ENCODE peak calls at places on chromosomes 3 and 15, in ten cellular contexts. Y is Panc1, K is WERI-Rb-1, C is fibroblast of lung, N is aorta, U is tibial artery, W is NT2/D1, I is right atrium auricular region, Q is ovary, O is left ventricle myocardium inferior. T is an unnamed sample.

GRCh38 chr15:27648359-27648758 is 450.8 kb downstream of the OCA2 start:
- DNase-seq in W (no peak), I (no peak), Q (no peak), U (no peak), Y (no peak), K (no peak), O (no peak), C (no peak), N (no peak), T (no peak)

GRCh38 chr15:51759557-51760070 is 8.2 kb downstream of the TMOD2 start:
- DNase-seq in Y (no peak), K (peak; percentile 16), O (peak; percentile 50), I (no peak), N (no peak), W (no peak), Q (no peak), C (peak; percentile 97), U (no peak), T (no peak)

GRCh38 chr15:65132841-65133549 is 613 bp downstream of the PDCD7 start:
- DNase-seq in N (peak; percentile 79), U (no peak), C (peak; percentile 36), O (peak; percentile 21), K (peak; percentile 20), Q (peak; percentile 46), W (peak; percentile 27), Y (no peak), I (no peak), T (peak; percentile 9)

GRCh38 chr15:36931434-36931833 is 168.9 kb downstream of the MEIS2 start:
- DNase-seq in K (no peak), U (no peak), C (no peak), O (no peak), I (no peak), N (no peak), W (no peak), Q (no peak), Y (no peak), T (no peak)

GRCh38 chr3:171309906-171310359 is 150.3 kb downstream of the TNIK start:
- DNase-seq in U (no peak), Q (no peak), N (no peak), O (no peak), W (no peak), K (no peak), Y (no peak), C (peak; percentile 61), I (no peak), T (no peak)

GRCh38 chr15:22954326-22954725 is 25.8 kb downstream of the CYFIP1 start:
- DNase-seq in W (no peak), Y (no peak), C (no peak), I (no peak), N (no peak), U (no peak), O (no peak), K (no peak), Q (no peak), T (no peak)

GRCh38 chr3:151581046-151581445 is 120.2 kb upstream of the IGSF10 start:
- DNase-seq in K (no peak), Y (no peak), Q (no peak), C (peak; percentile 25), U (no peak), N (no peak), W (no peak), I (no peak), O (no peak), T (no peak)

GRCh38 chr3:98733055-98733777 is 29.9 kb upstream of the ST3GAL6 start:
- DNase-seq in C (peak; percentile 30), O (peak; percentile 39), K (peak; percentile 30), N (peak; percentile 82), I (no peak), U (peak; percentile 64), Q (peak; percentile 27), W (no peak), Y (no peak), T (no peak)

GRCh38 chr3:196096382-196096953 is 14.6 kb upstream of the TFRC start:
- DNase-seq in Q (no peak), C (no peak), I (no peak), K (no peak), N (peak; percentile 77), O (peak; percentile 54), U (peak; percentile 84), W (no peak), Y (no peak), T (no peak)

GRCh38 chr15:64000183-64000710 is 46.0 kb downstream of the DAPK2 start:
- DNase-seq in K (no peak), N (no peak), O (no peak), Q (no peak), U (no peak), I (no peak), C (peak; percentile 51), Y (no peak), W (no peak), T (no peak)

GRCh38 chr3:105800320-105800719 is 68.5 kb downstream of the CBLB start:
- DNase-seq in W (no peak), C (no peak), O (no peak), K (no peak), N (no peak), Y (no peak), Q (no peak), I (no peak), U (no peak), T (no peak)

GRCh38 chr3:169286214-169286613 is 377.3 kb downstream of the MECOM start:
- DNase-seq in N (no peak), Y (no peak), C (no peak), I (no peak), U (no peak), W (no peak), O (no peak), Q (no peak), K (no peak), T (no peak)

DNA sequence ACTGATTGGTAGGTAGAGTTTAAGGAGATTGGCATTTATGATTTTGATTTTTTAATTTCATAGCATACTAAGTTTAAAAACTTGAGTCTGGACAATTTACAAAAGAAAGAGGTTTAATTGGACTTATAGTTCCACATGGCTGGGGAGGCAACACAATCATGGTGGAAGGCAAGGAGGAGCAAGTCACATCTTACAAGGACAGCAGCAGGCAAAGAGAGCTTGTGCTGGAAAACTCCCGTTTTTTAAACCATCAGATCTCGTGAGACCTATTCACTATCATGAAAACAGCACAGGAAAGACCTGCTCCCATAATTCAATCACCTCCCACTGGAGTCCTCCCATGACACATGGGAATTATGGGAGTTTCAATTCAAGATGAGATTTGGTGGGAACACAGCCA is 630.9 kb upstream of the NR2F2 start:
- DNase-seq in Y (no peak), U (no peak), C (no peak), N (no peak), W (no peak), I (no peak), Q (no peak), K (no peak), O (no peak), T (no peak)
- H3K9me3 ChIP-seq in Y (peaks cover 10% of the 10 kb centered on the region), U (peaks cover 26% of the 10 kb centered on the region), C (no peaks in the 10 kb centered on the region), N (peaks cover 2% of the 10 kb centered on the region), W (peaks cover 24% of the 10 kb centered on the region), I (peaks cover 30% of the 10 kb centered on the region), Q (no peaks in the 10 kb centered on the region), K (peaks cover 14% of the 10 kb centered on the region), O (peaks cover 64% of the 10 kb centered on the region), T (peaks cover 3% of the 10 kb centered on the region)

GRCh38 chr3:25493786-25494185 is 65.7 kb downstream of the RARB start:
- DNase-seq in I (no peak), O (no peak), U (no peak), Q (no peak), W (no peak), Y (no peak), N (no peak), K (no peak), C (no peak), T (no peak)
- H3K9me3 ChIP-seq in I (peaks cover 41% of the 10 kb centered on the region), O (peaks cover 33% of the 10 kb centered on the region), U (peaks cover 12% of the 10 kb centered on the region), Q (no peaks in the 10 kb centered on the region), W (peaks cover 57% of the 10 kb centered on the region), Y (no peaks in the 10 kb centered on the region), N (peaks cover 2% of the 10 kb centered on the region), K (no peaks in the 10 kb centered on the region), C (no peaks in the 10 kb centered on the region), T (peaks cover 3% of the 10 kb centered on the region)

GRCh38 chr15:46855388-46855787 is 861.9 kb upstream of the SEMA6D start:
- DNase-seq in U (no peak), O (no peak), K (no peak), I (no peak), Y (no peak), W (no peak), N (no peak), C (no peak), Q (no peak), T (no peak)

GRCh38 chr15:46848704-46849103 is 868.6 kb upstream of the SEMA6D start:
- DNase-seq in C (peak; percentile 59), Q (no peak), N (no peak), U (no peak), K (no peak), I (no peak), W (no peak), Y (no peak), O (no peak), T (no peak)

GRCh38 chr15:46857103-46857502 is 860.2 kb upstream of the SEMA6D start:
- DNase-seq in Y (no peak), W (no peak), O (no peak), N (no peak), U (no peak), C (no peak), Q (no peak), I (no peak), K (no peak), T (no peak)

GRCh38 chr15:46853600-46853999 is 863.7 kb upstream of the SEMA6D start:
- DNase-seq in N (no peak), O (no peak), K (no peak), C (no peak), I (no peak), U (no peak), Y (no peak), Q (no peak), W (no peak), T (no peak)

DNA sequence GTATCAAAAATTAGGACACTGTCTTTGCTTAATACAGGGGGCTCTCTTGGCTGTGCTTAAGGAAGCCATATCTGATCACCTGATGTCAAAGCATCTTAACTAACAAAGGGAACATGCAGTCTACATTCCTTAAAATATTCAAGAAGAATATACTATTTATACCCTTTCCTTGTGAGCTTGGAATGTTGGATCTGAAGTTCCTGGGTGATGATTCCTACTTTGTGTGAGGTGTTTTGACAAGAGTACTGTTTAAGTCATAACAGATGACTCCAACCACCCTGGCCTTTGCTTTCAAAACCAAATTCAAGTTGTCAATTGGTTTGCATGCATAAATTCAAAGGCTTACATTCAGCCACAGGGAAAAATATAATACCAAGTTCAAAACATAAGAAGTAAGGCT is 862.7 kb upstream of the SEMA6D start:
- DNase-seq in K (no peak), Y (no peak), Q (no peak), N (no peak), O (no peak), U (no peak), C (no peak), W (no peak), I (no peak), T (no peak)
- H3K9me3 ChIP-seq in K (no peaks in the 10 kb centered on the region), Y (no peaks in the 10 kb centered on the region), Q (no peaks in the 10 kb centered on the region), N (no peaks in the 10 kb centered on the region), O (no peaks in the 10 kb centered on the region), U (no peaks in the 10 kb centered on the region), C (no peaks in the 10 kb centered on the region), W (no peaks in the 10 kb centered on the region), I (no peaks in the 10 kb centered on the region), T (no peaks in the 10 kb centered on the region)

DNA sequence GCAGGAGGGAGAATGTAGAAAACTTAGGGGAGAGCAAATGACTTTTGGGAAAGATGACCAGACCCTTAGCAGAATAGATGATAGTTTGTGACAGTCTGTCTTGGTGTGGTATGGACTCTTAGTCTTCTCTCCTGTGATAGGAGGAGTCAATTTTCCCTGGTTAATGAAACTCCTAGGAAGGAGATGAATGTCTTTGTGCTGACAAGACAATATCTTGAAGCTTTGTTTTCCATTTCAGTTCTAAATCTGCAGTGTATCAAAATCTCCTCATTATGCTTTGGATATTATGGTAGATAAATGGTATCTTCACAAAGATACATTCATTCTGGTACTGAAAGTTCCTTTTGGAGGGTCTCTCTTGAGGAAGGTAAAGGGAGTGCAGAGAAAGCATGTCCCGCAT is 77.8 kb upstream of the ZNF717 start:
- DNase-seq in I (no peak), U (no peak), O (no peak), C (no peak), Y (no peak), N (no peak), W (no peak), Q (no peak), K (no peak), T (no peak)
- H3K9me3 ChIP-seq in I (no peaks in the 10 kb centered on the region), U (no peaks in the 10 kb centered on the region), O (peaks cover 6% of the 10 kb centered on the region), C (no peaks in the 10 kb centered on the region), Y (no peaks in the 10 kb centered on the region), N (no peaks in the 10 kb centered on the region), W (no peaks in the 10 kb centered on the region), Q (no peaks in the 10 kb centered on the region), K (no peaks in the 10 kb centered on the region), T (no peaks in the 10 kb centered on the region)

T was measured in T-helper 17 cell.